ENCODE peak calls at places on chromosomes 5 and 9, in ten cellular contexts. One of them, this sample, is unnamed.

GRCh38 chr5:176474476-176474875 is 26.3 kb downstream of the FAF2 start:
- DNase-seq in spleen: no peak
- DNase-seq in tibial artery: no peak
- DNase-seq in cardiac fibroblast: no peak
- DNase-seq in astrocyte of the spinal cord: no peak
- DNase-seq in IMR-90: peak; percentile 56
- DNase-seq in suprapubic skin: no peak
- DNase-seq in lower lobe of right lung: no peak
- DNase-seq in psoas muscle: no peak
- DNase-seq in uterus: no peak
- DNase-seq in this sample: peak; percentile 70

GRCh38 chr9:99103909-99104458 is 929 bp upstream of the TGFBR1 start:
- DNase-seq in spleen: peak; percentile 83
- DNase-seq in tibial artery: no peak
- DNase-seq in cardiac fibroblast: peak; percentile 51
- DNase-seq in astrocyte of the spinal cord: no peak
- DNase-seq in IMR-90: peak; percentile 61
- DNase-seq in suprapubic skin: no peak
- DNase-seq in lower lobe of right lung: no peak
- DNase-seq in psoas muscle: no peak
- DNase-seq in uterus: peak; percentile 55
- DNase-seq in this sample: peak; percentile 65

GRCh38 chr9:135144581-135145108 is 57.2 kb downstream of the OLFM1 start:
- DNase-seq in spleen: no peak
- DNase-seq in tibial artery: no peak
- DNase-seq in cardiac fibroblast: no peak
- DNase-seq in astrocyte of the spinal cord: no peak
- DNase-seq in IMR-90: no peak
- DNase-seq in suprapubic skin: no peak
- DNase-seq in lower lobe of right lung: no peak
- DNase-seq in psoas muscle: no peak
- DNase-seq in uterus: no peak
- DNase-seq in this sample: no peak

GRCh38 chr9:121895836-121896544 is 197.1 kb downstream of the TTLL11 start:
- DNase-seq in spleen: no peak
- DNase-seq in tibial artery: no peak
- DNase-seq in cardiac fibroblast: no peak
- DNase-seq in astrocyte of the spinal cord: peak; percentile 58
- DNase-seq in IMR-90: peak; percentile 71
- DNase-seq in suprapubic skin: no peak
- DNase-seq in lower lobe of right lung: no peak
- DNase-seq in psoas muscle: no peak
- DNase-seq in uterus: peak; percentile 85
- DNase-seq in this sample: peak; percentile 47

GRCh38 chr5:26121343-26121742 is 917.0 kb downstream of the CDH9 start:
- DNase-seq in spleen: no peak
- DNase-seq in tibial artery: no peak
- DNase-seq in cardiac fibroblast: no peak
- DNase-seq in astrocyte of the spinal cord: no peak
- DNase-seq in IMR-90: no peak
- DNase-seq in suprapubic skin: no peak
- DNase-seq in lower lobe of right lung: no peak
- DNase-seq in psoas muscle: no peak
- DNase-seq in uterus: no peak
- DNase-seq in this sample: no peak

GRCh38 chr9:116837038-116837998 is 150.2 kb downstream of the TRIM32 start:
- DNase-seq in spleen: no peak
- DNase-seq in tibial artery: no peak
- DNase-seq in cardiac fibroblast: no peak
- DNase-seq in astrocyte of the spinal cord: no peak
- DNase-seq in IMR-90: no peak
- DNase-seq in suprapubic skin: no peak
- DNase-seq in lower lobe of right lung: no peak
- DNase-seq in psoas muscle: no peak
- DNase-seq in uterus: no peak
- DNase-seq in this sample: no peak

GRCh38 chr5:120852222-120852860 is 388.2 kb downstream of the PRR16 start:
- DNase-seq in spleen: no peak
- DNase-seq in tibial artery: no peak
- DNase-seq in cardiac fibroblast: no peak
- DNase-seq in astrocyte of the spinal cord: no peak
- DNase-seq in IMR-90: no peak
- DNase-seq in suprapubic skin: no peak
- DNase-seq in lower lobe of right lung: no peak
- DNase-seq in psoas muscle: no peak
- DNase-seq in uterus: no peak
- DNase-seq in this sample: no peak

GRCh38 chr9:88773627-88774244 is 217.5 kb upstream of the S1PR3 start:
- DNase-seq in spleen: no peak
- DNase-seq in tibial artery: no peak
- DNase-seq in cardiac fibroblast: peak; percentile 72
- DNase-seq in astrocyte of the spinal cord: peak; percentile 64
- DNase-seq in IMR-90: peak; percentile 63
- DNase-seq in suprapubic skin: no peak
- DNase-seq in lower lobe of right lung: no peak
- DNase-seq in psoas muscle: no peak
- DNase-seq in uterus: no peak
- DNase-seq in this sample: peak; percentile 72

GRCh38 chr5:17415282-17415681 is 82.7 kb upstream of the TAF11L2 start:
- DNase-seq in spleen: peak; percentile 58
- DNase-seq in tibial artery: no peak
- DNase-seq in cardiac fibroblast: no peak
- DNase-seq in astrocyte of the spinal cord: no peak
- DNase-seq in IMR-90: no peak
- DNase-seq in suprapubic skin: no peak
- DNase-seq in lower lobe of right lung: no peak
- DNase-seq in psoas muscle: no peak
- DNase-seq in uterus: no peak
- DNase-seq in this sample: no peak

GRCh38 chr9:134663753-134664415 is 22.3 kb downstream of the COL5A1 start:
- DNase-seq in spleen: no peak
- DNase-seq in tibial artery: peak; percentile 65
- DNase-seq in cardiac fibroblast: no peak
- DNase-seq in astrocyte of the spinal cord: no peak
- DNase-seq in IMR-90: no peak
- DNase-seq in suprapubic skin: no peak
- DNase-seq in lower lobe of right lung: no peak
- DNase-seq in psoas muscle: peak; percentile 11
- DNase-seq in uterus: no peak
- DNase-seq in this sample: peak; percentile 92

GRCh38 chr9:68515304-68516017 is 25.2 kb downstream of the TMEM252 start:
- DNase-seq in spleen: no peak
- DNase-seq in tibial artery: no peak
- DNase-seq in cardiac fibroblast: peak; percentile 92
- DNase-seq in astrocyte of the spinal cord: no peak
- DNase-seq in IMR-90: peak; percentile 87
- DNase-seq in suprapubic skin: no peak
- DNase-seq in lower lobe of right lung: no peak
- DNase-seq in psoas muscle: peak; percentile 23
- DNase-seq in uterus: peak; percentile 63
- DNase-seq in this sample: peak; percentile 89

GRCh38 chr5:35675392-35675791 is 57.7 kb downstream of the SPEF2 start:
- DNase-seq in spleen: no peak
- DNase-seq in tibial artery: no peak
- DNase-seq in cardiac fibroblast: no peak
- DNase-seq in astrocyte of the spinal cord: no peak
- DNase-seq in IMR-90: no peak
- DNase-seq in suprapubic skin: no peak
- DNase-seq in lower lobe of right lung: no peak
- DNase-seq in psoas muscle: no peak
- DNase-seq in uterus: no peak
- DNase-seq in this sample: no peak

GRCh38 chr9:35186524-35186923 is 24.7 kb downstream of the UNC13B start:
- DNase-seq in spleen: no peak
- DNase-seq in tibial artery: no peak
- DNase-seq in cardiac fibroblast: no peak
- DNase-seq in astrocyte of the spinal cord: no peak
- DNase-seq in IMR-90: no peak
- DNase-seq in suprapubic skin: no peak
- DNase-seq in lower lobe of right lung: no peak
- DNase-seq in psoas muscle: no peak
- DNase-seq in uterus: no peak
- DNase-seq in this sample: no peak

GRCh38 chr5:38888023-38888422 is 42.2 kb downstream of the OSMR start:
- DNase-seq in spleen: no peak
- DNase-seq in tibial artery: no peak
- DNase-seq in cardiac fibroblast: no peak
- DNase-seq in astrocyte of the spinal cord: no peak
- DNase-seq in IMR-90: no peak
- DNase-seq in suprapubic skin: no peak
- DNase-seq in lower lobe of right lung: no peak
- DNase-seq in psoas muscle: no peak
- DNase-seq in uterus: no peak
- DNase-seq in this sample: no peak

GRCh38 chr9:134737842-134738580 is 96.4 kb downstream of the COL5A1 start:
- DNase-seq in spleen: no peak
- DNase-seq in tibial artery: no peak
- DNase-seq in cardiac fibroblast: no peak
- DNase-seq in astrocyte of the spinal cord: no peak
- DNase-seq in IMR-90: no peak
- DNase-seq in suprapubic skin: no peak
- DNase-seq in lower lobe of right lung: no peak
- DNase-seq in psoas muscle: no peak
- DNase-seq in uterus: no peak
- DNase-seq in this sample: no peak

GRCh38 chr5:177303121-177303924 is at the start of the genes PRELID1 and RAB24:
- DNase-seq in spleen: peak; percentile 97
- DNase-seq in tibial artery: peak; percentile 91
- DNase-seq in cardiac fibroblast: peak; percentile 81
- DNase-seq in astrocyte of the spinal cord: peak; percentile 82
- DNase-seq in IMR-90: peak; percentile 74
- DNase-seq in suprapubic skin: peak; percentile 96
- DNase-seq in lower lobe of right lung: peak; percentile 94
- DNase-seq in psoas muscle: peak; percentile 90
- DNase-seq in uterus: peak; percentile 83
- DNase-seq in this sample: peak; percentile 85

GRCh38 chr9:1098551-1098950 is 48.4 kb downstream of the DMRT2 start:
- DNase-seq in spleen: no peak
- DNase-seq in tibial artery: no peak
- DNase-seq in cardiac fibroblast: no peak
- DNase-seq in astrocyte of the spinal cord: no peak
- DNase-seq in IMR-90: no peak
- DNase-seq in suprapubic skin: no peak
- DNase-seq in lower lobe of right lung: no peak
- DNase-seq in psoas muscle: no peak
- DNase-seq in uterus: no peak
- DNase-seq in this sample: no peak

GRCh38 chr9:1100192-1100591 is 50.0 kb downstream of the DMRT2 start:
- DNase-seq in spleen: no peak
- DNase-seq in tibial artery: no peak
- DNase-seq in cardiac fibroblast: no peak
- DNase-seq in astrocyte of the spinal cord: no peak
- DNase-seq in IMR-90: no peak
- DNase-seq in suprapubic skin: no peak
- DNase-seq in lower lobe of right lung: no peak
- DNase-seq in psoas muscle: no peak
- DNase-seq in uterus: no peak
- DNase-seq in this sample: no peak

GRCh38 chr9:1102010-1102712 is 52.0 kb downstream of the DMRT2 start:
- DNase-seq in spleen: no peak
- DNase-seq in tibial artery: no peak
- DNase-seq in cardiac fibroblast: no peak
- DNase-seq in astrocyte of the spinal cord: no peak
- DNase-seq in IMR-90: no peak
- DNase-seq in suprapubic skin: no peak
- DNase-seq in lower lobe of right lung: no peak
- DNase-seq in psoas muscle: no peak
- DNase-seq in uterus: no peak
- DNase-seq in this sample: no peak

GRCh38 chr9:1096155-1096964 is 46.2 kb downstream of the DMRT2 start:
- DNase-seq in spleen: no peak
- DNase-seq in tibial artery: no peak
- DNase-seq in cardiac fibroblast: no peak
- DNase-seq in astrocyte of the spinal cord: no peak
- DNase-seq in IMR-90: no peak
- DNase-seq in suprapubic skin: no peak
- DNase-seq in lower lobe of right lung: no peak
- DNase-seq in psoas muscle: no peak
- DNase-seq in uterus: no peak
- DNase-seq in this sample: no peak

GRCh38 chr9:1100945-1101344 is 50.8 kb downstream of the DMRT2 start:
- DNase-seq in spleen: no peak
- DNase-seq in tibial artery: no peak
- DNase-seq in cardiac fibroblast: peak; percentile 44
- DNase-seq in astrocyte of the spinal cord: peak; percentile 14
- DNase-seq in IMR-90: peak; percentile 16
- DNase-seq in suprapubic skin: peak; percentile 78
- DNase-seq in lower lobe of right lung: no peak
- DNase-seq in psoas muscle: peak; percentile 38
- DNase-seq in uterus: no peak
- DNase-seq in this sample: peak; percentile 26
- TF ChIP-seq CTCF in spleen: no peak
- TF ChIP-seq CTCF in tibial artery: peak; percentile 17
- TF ChIP-seq CTCF in cardiac fibroblast: peak; percentile 66
- TF ChIP-seq CTCF in astrocyte of the spinal cord: peak; percentile 61
- TF ChIP-seq CTCF in IMR-90: peak; percentile 42
- TF ChIP-seq CTCF in suprapubic skin: peak; percentile 22
- TF ChIP-seq CTCF in lower lobe of right lung: peak; percentile 52
- TF ChIP-seq CTCF in psoas muscle: peak; percentile 55
- TF ChIP-seq CTCF in uterus: peak; percentile 30
- TF ChIP-seq CTCF in this sample: peak; percentile 55

GRCh38 chr5:76622076-76622475 is 1.1 kb downstream of the F2RL2 start:
- DNase-seq in spleen: no peak
- DNase-seq in tibial artery: no peak
- DNase-seq in cardiac fibroblast: no peak
- DNase-seq in astrocyte of the spinal cord: no peak
- DNase-seq in IMR-90: no peak
- DNase-seq in suprapubic skin: no peak
- DNase-seq in lower lobe of right lung: no peak
- DNase-seq in psoas muscle: no peak
- DNase-seq in uterus: no peak
- DNase-seq in this sample: no peak
- H3K4me3 ChIP-seq in spleen: no peak overlapping the region
- H3K4me3 ChIP-seq in tibial artery: no peak overlapping the region
- H3K4me3 ChIP-seq in cardiac fibroblast: no peak overlapping the region
- H3K4me3 ChIP-seq in astrocyte of the spinal cord: peak overlapping the region; percentile 31
- H3K4me3 ChIP-seq in IMR-90: peak overlapping the region; percentile 40
- H3K4me3 ChIP-seq in suprapubic skin: no peak overlapping the region
- H3K4me3 ChIP-seq in lower lobe of right lung: no peak overlapping the region
- H3K4me3 ChIP-seq in psoas muscle: no peak overlapping the region
- H3K4me3 ChIP-seq in uterus: no peak overlapping the region
- H3K4me3 ChIP-seq in this sample: peak overlapping the region; percentile 47

GRCh38 chr5:2471152-2471879 is 280.2 kb downstream of the IRX2 start:
- DNase-seq in spleen: no peak
- DNase-seq in tibial artery: no peak
- DNase-seq in cardiac fibroblast: no peak
- DNase-seq in astrocyte of the spinal cord: no peak
- DNase-seq in IMR-90: no peak
- DNase-seq in suprapubic skin: no peak
- DNase-seq in lower lobe of right lung: no peak
- DNase-seq in psoas muscle: no peak
- DNase-seq in uterus: no peak
- DNase-seq in this sample: no peak

GRCh38 chr5:2475902-2476301 is 275.6 kb downstream of the IRX2 start:
- DNase-seq in spleen: no peak
- DNase-seq in tibial artery: no peak
- DNase-seq in cardiac fibroblast: no peak
- DNase-seq in astrocyte of the spinal cord: no peak
- DNase-seq in IMR-90: no peak
- DNase-seq in suprapubic skin: no peak
- DNase-seq in lower lobe of right lung: no peak
- DNase-seq in psoas muscle: no peak
- DNase-seq in uterus: no peak
- DNase-seq in this sample: no peak
- TF ChIP-seq CTCF in spleen: no peak
- TF ChIP-seq CTCF in tibial artery: no peak
- TF ChIP-seq CTCF in cardiac fibroblast: no peak
- TF ChIP-seq CTCF in astrocyte of the spinal cord: no peak
- TF ChIP-seq CTCF in IMR-90: no peak
- TF ChIP-seq CTCF in suprapubic skin: no peak
- TF ChIP-seq CTCF in lower lobe of right lung: no peak
- TF ChIP-seq CTCF in psoas muscle: no peak
- TF ChIP-seq CTCF in uterus: no peak
- TF ChIP-seq CTCF in this sample: no peak

GRCh38 chr9:109639666-109640231 is 140.2 kb upstream of the PALM2AKAP2 start:
- DNase-seq in spleen: no peak
- DNase-seq in tibial artery: no peak
- DNase-seq in cardiac fibroblast: no peak
- DNase-seq in astrocyte of the spinal cord: no peak
- DNase-seq in IMR-90: no peak
- DNase-seq in suprapubic skin: no peak
- DNase-seq in lower lobe of right lung: no peak
- DNase-seq in psoas muscle: no peak
- DNase-seq in uterus: no peak
- DNase-seq in this sample: no peak
- H3K4me3 ChIP-seq in spleen: no peak overlapping the region
- H3K4me3 ChIP-seq in tibial artery: peak overlapping the region; percentile 56
- H3K4me3 ChIP-seq in cardiac fibroblast: no peak overlapping the region
- H3K4me3 ChIP-seq in astrocyte of the spinal cord: peak overlapping the region; percentile 35
- H3K4me3 ChIP-seq in IMR-90: no peak overlapping the region
- H3K4me3 ChIP-seq in suprapubic skin: peak overlapping the region; percentile 59
- H3K4me3 ChIP-seq in lower lobe of right lung: peak overlapping the region; percentile 46
- H3K4me3 ChIP-seq in psoas muscle: peak overlapping the region; percentile 55
- H3K4me3 ChIP-seq in uterus: peak overlapping the region; percentile 20
- H3K4me3 ChIP-seq in this sample: no peak overlapping the region